ENCODE peak calls at places on chromosomes 7 and 10, in eight cellular contexts. One of them, this sample, is unnamed.
A peak's percentile ranks its signal among the peaks of the same experiment; 100 is the strongest.

GRCh38 chr10:93816123-93816747 is 58.5 kb downstream of the LGI1 start:
- DNase-seq in dorsolateral prefrontal cortex: peak; percentile 69
- DNase-seq in mesenchymal stem cell: peak; percentile 79
- DNase-seq in GM23338: peak; percentile 76
- DNase-seq in transverse colon: peak; percentile 72
- DNase-seq in stomach: peak; percentile 63
- DNase-seq in CD8-positive, alpha-beta memory T cell: no peak
- DNase-seq in hepatocyte: peak; percentile 83
- DNase-seq in this sample: peak; percentile 29

GRCh38 chr10:86868353-86868752 is 89.1 kb downstream of the MMRN2 start:
- DNase-seq in dorsolateral prefrontal cortex: no peak
- DNase-seq in mesenchymal stem cell: peak; percentile 84
- DNase-seq in GM23338: peak; percentile 95
- DNase-seq in transverse colon: no peak
- DNase-seq in stomach: no peak
- DNase-seq in CD8-positive, alpha-beta memory T cell: no peak
- DNase-seq in hepatocyte: peak; percentile 80
- DNase-seq in this sample: no peak

GRCh38 chr7:27193335-27194001 is 6.4 kb downstream of the HOXA13 start:
- DNase-seq in dorsolateral prefrontal cortex: no peak
- DNase-seq in mesenchymal stem cell: no peak
- DNase-seq in GM23338: peak; percentile 65
- DNase-seq in transverse colon: no peak
- DNase-seq in stomach: no peak
- DNase-seq in CD8-positive, alpha-beta memory T cell: no peak
- DNase-seq in hepatocyte: no peak
- DNase-seq in this sample: no peak

GRCh38 chr7:39272676-39273075 is 293.5 kb upstream of the YAE1 start:
- DNase-seq in dorsolateral prefrontal cortex: no peak
- DNase-seq in mesenchymal stem cell: no peak
- DNase-seq in GM23338: no peak
- DNase-seq in transverse colon: no peak
- DNase-seq in stomach: no peak
- DNase-seq in CD8-positive, alpha-beta memory T cell: no peak
- DNase-seq in hepatocyte: no peak
- DNase-seq in this sample: no peak

GRCh38 chr10:72245949-72246525 is 27.7 kb upstream of the DDIT4 start:
- DNase-seq in dorsolateral prefrontal cortex: no peak
- DNase-seq in mesenchymal stem cell: no peak
- DNase-seq in GM23338: no peak
- DNase-seq in transverse colon: no peak
- DNase-seq in stomach: no peak
- DNase-seq in CD8-positive, alpha-beta memory T cell: no peak
- DNase-seq in hepatocyte: no peak
- DNase-seq in this sample: no peak

GRCh38 chr10:58919927-58920654 is 256.4 kb upstream of the PHYHIPL start:
- DNase-seq in dorsolateral prefrontal cortex: no peak
- DNase-seq in mesenchymal stem cell: peak; percentile 52
- DNase-seq in GM23338: peak; percentile 25
- DNase-seq in transverse colon: no peak
- DNase-seq in stomach: no peak
- DNase-seq in CD8-positive, alpha-beta memory T cell: no peak
- DNase-seq in hepatocyte: no peak
- DNase-seq in this sample: no peak

GRCh38 chr10:12650122-12650521 is 300.8 kb downstream of the CAMK1D start:
- DNase-seq in dorsolateral prefrontal cortex: no peak
- DNase-seq in mesenchymal stem cell: no peak
- DNase-seq in GM23338: no peak
- DNase-seq in transverse colon: no peak
- DNase-seq in stomach: no peak
- DNase-seq in CD8-positive, alpha-beta memory T cell: no peak
- DNase-seq in hepatocyte: no peak
- DNase-seq in this sample: no peak

GRCh38 chr7:2610898-2611297 is 20.9 kb upstream of the TTYH3 start:
- DNase-seq in dorsolateral prefrontal cortex: no peak
- DNase-seq in mesenchymal stem cell: no peak
- DNase-seq in GM23338: no peak
- DNase-seq in transverse colon: no peak
- DNase-seq in stomach: no peak
- DNase-seq in CD8-positive, alpha-beta memory T cell: no peak
- DNase-seq in hepatocyte: no peak
- DNase-seq in this sample: no peak

GRCh38 chr7:75575488-75576112 is 83.5 kb downstream of the SPDYE5 start:
- DNase-seq in dorsolateral prefrontal cortex: no peak
- DNase-seq in mesenchymal stem cell: no peak
- DNase-seq in GM23338: no peak
- DNase-seq in transverse colon: no peak
- DNase-seq in stomach: no peak
- DNase-seq in CD8-positive, alpha-beta memory T cell: no peak
- DNase-seq in hepatocyte: no peak
- DNase-seq in this sample: no peak

GRCh38 chr7:151114151-151115090 is 28.1 kb downstream of the AGAP3 start:
- DNase-seq in dorsolateral prefrontal cortex: no peak
- DNase-seq in mesenchymal stem cell: no peak
- DNase-seq in GM23338: peak; percentile 84
- DNase-seq in transverse colon: peak; percentile 29
- DNase-seq in stomach: peak; percentile 41
- DNase-seq in CD8-positive, alpha-beta memory T cell: no peak
- DNase-seq in hepatocyte: peak; percentile 63
- DNase-seq in this sample: no peak

GRCh38 chr10:123858039-123858740 is 33.4 kb downstream of the CPXM2 start:
- DNase-seq in dorsolateral prefrontal cortex: peak; percentile 57
- DNase-seq in mesenchymal stem cell: no peak
- DNase-seq in GM23338: no peak
- DNase-seq in transverse colon: no peak
- DNase-seq in stomach: no peak
- DNase-seq in CD8-positive, alpha-beta memory T cell: no peak
- DNase-seq in hepatocyte: peak; percentile 73
- DNase-seq in this sample: no peak

GRCh38 chr10:76879116-76879706 is 758.4 kb downstream of the KCNMA1 start:
- DNase-seq in dorsolateral prefrontal cortex: no peak
- DNase-seq in mesenchymal stem cell: no peak
- DNase-seq in GM23338: no peak
- DNase-seq in transverse colon: no peak
- DNase-seq in stomach: no peak
- DNase-seq in CD8-positive, alpha-beta memory T cell: no peak
- DNase-seq in hepatocyte: no peak
- DNase-seq in this sample: no peak

GRCh38 chr7:41880107-41880506 is 177.2 kb upstream of the INHBA start:
- DNase-seq in dorsolateral prefrontal cortex: no peak
- DNase-seq in mesenchymal stem cell: peak; percentile 70
- DNase-seq in GM23338: no peak
- DNase-seq in transverse colon: no peak
- DNase-seq in stomach: no peak
- DNase-seq in CD8-positive, alpha-beta memory T cell: no peak
- DNase-seq in hepatocyte: peak; percentile 32
- DNase-seq in this sample: no peak

GRCh38 chr7:115676080-115676479 is 354.5 kb downstream of the TFEC start:
- DNase-seq in dorsolateral prefrontal cortex: peak; percentile 16
- DNase-seq in mesenchymal stem cell: peak; percentile 5
- DNase-seq in GM23338: peak; percentile 19
- DNase-seq in transverse colon: peak; percentile 18
- DNase-seq in stomach: no peak
- DNase-seq in CD8-positive, alpha-beta memory T cell: no peak
- DNase-seq in hepatocyte: peak; percentile 28
- DNase-seq in this sample: no peak

GRCh38 chr10:75018233-75018632 is 93.2 kb upstream of the SAMD8 start:
- DNase-seq in dorsolateral prefrontal cortex: no peak
- DNase-seq in mesenchymal stem cell: no peak
- DNase-seq in GM23338: no peak
- DNase-seq in transverse colon: no peak
- DNase-seq in stomach: no peak
- DNase-seq in CD8-positive, alpha-beta memory T cell: no peak
- DNase-seq in hepatocyte: no peak
- DNase-seq in this sample: no peak

GRCh38 chr7:128200376-128200775 is 40.7 kb upstream of the LEP start:
- DNase-seq in dorsolateral prefrontal cortex: no peak
- DNase-seq in mesenchymal stem cell: no peak
- DNase-seq in GM23338: no peak
- DNase-seq in transverse colon: no peak
- DNase-seq in stomach: no peak
- DNase-seq in CD8-positive, alpha-beta memory T cell: no peak
- DNase-seq in hepatocyte: no peak
- DNase-seq in this sample: no peak

GRCh38 chr7:128203047-128203491 is 38.0 kb upstream of the LEP start:
- DNase-seq in dorsolateral prefrontal cortex: no peak
- DNase-seq in mesenchymal stem cell: no peak
- DNase-seq in GM23338: no peak
- DNase-seq in transverse colon: no peak
- DNase-seq in stomach: no peak
- DNase-seq in CD8-positive, alpha-beta memory T cell: no peak
- DNase-seq in hepatocyte: no peak
- DNase-seq in this sample: no peak

GRCh38 chr7:128202287-128202957 is 38.7 kb upstream of the LEP start:
- DNase-seq in dorsolateral prefrontal cortex: no peak
- DNase-seq in mesenchymal stem cell: no peak
- DNase-seq in GM23338: no peak
- DNase-seq in transverse colon: no peak
- DNase-seq in stomach: no peak
- DNase-seq in CD8-positive, alpha-beta memory T cell: no peak
- DNase-seq in hepatocyte: no peak
- DNase-seq in this sample: no peak

GRCh38 chr7:128201067-128201689 is 39.9 kb upstream of the LEP start:
- DNase-seq in dorsolateral prefrontal cortex: no peak
- DNase-seq in mesenchymal stem cell: no peak
- DNase-seq in GM23338: peak; percentile 92
- DNase-seq in transverse colon: no peak
- DNase-seq in stomach: no peak
- DNase-seq in CD8-positive, alpha-beta memory T cell: no peak
- DNase-seq in hepatocyte: peak; percentile 22
- DNase-seq in this sample: no peak

DNA sequence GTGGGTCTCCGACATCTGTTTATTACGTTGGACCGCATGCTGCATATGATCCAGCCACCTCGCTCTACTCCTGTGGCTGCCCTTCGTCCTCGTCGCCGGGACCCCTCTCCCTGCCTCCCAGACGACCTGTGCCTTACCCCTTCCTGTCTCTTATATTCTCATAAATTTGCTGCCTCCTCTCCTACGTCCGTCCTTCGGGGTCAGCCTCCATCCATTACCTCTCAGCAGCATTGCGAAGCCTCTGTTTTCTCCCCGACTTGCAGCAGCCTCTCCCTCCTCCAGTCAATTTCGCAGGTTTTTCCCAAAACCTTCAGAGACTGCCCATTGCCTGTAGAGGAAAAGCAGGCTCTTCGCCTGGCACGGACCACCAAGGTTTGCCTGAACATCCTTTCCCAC is 39.4 kb upstream of the LEP start:
- DNase-seq in dorsolateral prefrontal cortex: no peak
- DNase-seq in mesenchymal stem cell: no peak
- DNase-seq in GM23338: no peak
- DNase-seq in transverse colon: no peak
- DNase-seq in stomach: no peak
- DNase-seq in CD8-positive, alpha-beta memory T cell: no peak
- DNase-seq in hepatocyte: no peak
- DNase-seq in this sample: no peak
- H3K27me3 ChIP-seq in dorsolateral prefrontal cortex: peaks cover 6% of the 10 kb centered on the region
- H3K27me3 ChIP-seq in mesenchymal stem cell: peaks cover 74% of the 10 kb centered on the region
- H3K27me3 ChIP-seq in GM23338: peaks cover 61% of the 10 kb centered on the region
- H3K27me3 ChIP-seq in transverse colon: peaks cover 63% of the 10 kb centered on the region
- H3K27me3 ChIP-seq in stomach: peaks cover 40% of the 10 kb centered on the region
- H3K27me3 ChIP-seq in CD8-positive, alpha-beta memory T cell: peaks cover 26% of the 10 kb centered on the region
- H3K27me3 ChIP-seq in hepatocyte: peaks cover 48% of the 10 kb centered on the region
- H3K27me3 ChIP-seq in this sample: peaks cover 15% of the 10 kb centered on the region

GRCh38 chr10:1738950-1739349 is 1.6 kb upstream of the ADARB2 start:
- DNase-seq in dorsolateral prefrontal cortex: no peak
- DNase-seq in mesenchymal stem cell: no peak
- DNase-seq in GM23338: no peak
- DNase-seq in transverse colon: no peak
- DNase-seq in stomach: no peak
- DNase-seq in CD8-positive, alpha-beta memory T cell: no peak
- DNase-seq in hepatocyte: no peak
- DNase-seq in this sample: no peak
- H3K27me3 ChIP-seq in dorsolateral prefrontal cortex: peaks cover 56% of the 10 kb centered on the region
- H3K27me3 ChIP-seq in mesenchymal stem cell: peaks cover 27% of the 10 kb centered on the region
- H3K27me3 ChIP-seq in GM23338: peaks cover 33% of the 10 kb centered on the region
- H3K27me3 ChIP-seq in transverse colon: peaks cover 62% of the 10 kb centered on the region
- H3K27me3 ChIP-seq in stomach: peaks cover 54% of the 10 kb centered on the region
- H3K27me3 ChIP-seq in CD8-positive, alpha-beta memory T cell: peaks cover 25% of the 10 kb centered on the region
- H3K27me3 ChIP-seq in hepatocyte: peaks cover 74% of the 10 kb centered on the region
- H3K27me3 ChIP-seq in this sample: peaks cover 21% of the 10 kb centered on the region

DNA sequence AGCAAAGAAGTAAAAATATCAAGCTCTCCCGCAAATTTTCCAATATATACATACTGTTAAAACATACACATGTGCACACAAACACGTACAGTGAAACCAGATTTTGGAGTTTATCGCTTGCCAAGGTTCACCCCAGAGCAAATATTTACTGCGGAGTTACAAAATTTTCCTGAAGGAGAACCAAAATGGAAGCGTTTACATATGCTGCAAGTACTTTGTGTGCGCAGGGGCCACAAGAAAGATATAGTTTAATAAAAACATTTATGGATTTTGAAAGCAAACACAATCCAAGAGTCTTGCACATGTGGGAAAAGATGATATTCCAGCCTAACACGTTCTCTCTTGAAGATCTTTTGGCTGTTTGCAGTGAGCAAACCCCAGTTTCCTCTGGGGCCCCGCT is 301.3 kb upstream of the NFE2L3 start:
- DNase-seq in dorsolateral prefrontal cortex: no peak
- DNase-seq in mesenchymal stem cell: no peak
- DNase-seq in GM23338: no peak
- DNase-seq in transverse colon: no peak
- DNase-seq in stomach: no peak
- DNase-seq in CD8-positive, alpha-beta memory T cell: no peak
- DNase-seq in hepatocyte: no peak
- DNase-seq in this sample: no peak
- H3K27me3 ChIP-seq in dorsolateral prefrontal cortex: peaks cover 40% of the 10 kb centered on the region
- H3K27me3 ChIP-seq in mesenchymal stem cell: no peaks in the 10 kb centered on the region
- H3K27me3 ChIP-seq in GM23338: peaks cover 37% of the 10 kb centered on the region
- H3K27me3 ChIP-seq in transverse colon: peaks cover 41% of the 10 kb centered on the region
- H3K27me3 ChIP-seq in stomach: peaks cover 43% of the 10 kb centered on the region
- H3K27me3 ChIP-seq in CD8-positive, alpha-beta memory T cell: peaks cover 45% of the 10 kb centered on the region
- H3K27me3 ChIP-seq in hepatocyte: no peaks in the 10 kb centered on the region
- H3K27me3 ChIP-seq in this sample: peaks cover 65% of the 10 kb centered on the region

GRCh38 chr7:103549786-103550185 is 103.8 kb upstream of the SLC26A5 start:
- DNase-seq in dorsolateral prefrontal cortex: no peak
- DNase-seq in mesenchymal stem cell: no peak
- DNase-seq in GM23338: no peak
- DNase-seq in transverse colon: no peak
- DNase-seq in stomach: no peak
- DNase-seq in CD8-positive, alpha-beta memory T cell: no peak
- DNase-seq in hepatocyte: no peak
- DNase-seq in this sample: no peak
- H3K27me3 ChIP-seq in dorsolateral prefrontal cortex: no peaks in the 10 kb centered on the region
- H3K27me3 ChIP-seq in mesenchymal stem cell: no peaks in the 10 kb centered on the region
- H3K27me3 ChIP-seq in GM23338: no peaks in the 10 kb centered on the region
- H3K27me3 ChIP-seq in transverse colon: no peaks in the 10 kb centered on the region
- H3K27me3 ChIP-seq in stomach: no peaks in the 10 kb centered on the region
- H3K27me3 ChIP-seq in CD8-positive, alpha-beta memory T cell: no peaks in the 10 kb centered on the region
- H3K27me3 ChIP-seq in hepatocyte: no peaks in the 10 kb centered on the region
- H3K27me3 ChIP-seq in this sample: peaks cover 2% of the 10 kb centered on the region